ENCODE peak calls at places on chromosomes 16 and 17, in six cellular contexts. D, E, A, X, W and M are unnamed samples.

GRCh38 chr16:88343276-88343791 is 39.4 kb upstream of the ZNF469 start:
- DNase-seq in D (no peak), E (no peak), A (no peak), X (no peak), W (no peak), M (peak; percentile 11)

GRCh38 chr16:64133396-64133795 is 988.5 kb downstream of the CDH11 start:
- DNase-seq in D (no peak), E (no peak), A (no peak), X (peak; percentile 40), W (no peak), M (no peak)

GRCh38 chr17:45372325-45372869 is 55.6 kb upstream of the MAP3K14 start:
- DNase-seq in D (peak; percentile 20), E (no peak), A (no peak), X (no peak), W (peak; percentile 7), M (no peak)

GRCh38 chr16:81198635-81199034 is 39.9 kb upstream of the BCO1 start:
- DNase-seq in D (no peak), E (no peak), A (no peak), X (peak; percentile 37), W (no peak), M (no peak)

GRCh38 chr16:72112906-72113615 is 19.4 kb downstream of the DHX38 start:
- DNase-seq in D (no peak), E (no peak), A (no peak), X (no peak), W (no peak), M (no peak)

GRCh38 chr17:45983614-45984310 is 15.3 kb upstream of the STH start:
- DNase-seq in D (no peak), E (no peak), A (no peak), X (no peak), W (no peak), M (no peak)

GRCh38 chr17:17159571-17159970 is 46.6 kb downstream of the PLD6 start:
- DNase-seq in D (no peak), E (no peak), A (no peak), X (no peak), W (no peak), M (no peak)

GRCh38 chr16:89360760-89361435 is 129.5 kb downstream of the ANKRD11 start:
- DNase-seq in D (no peak), E (peak; percentile 88), A (no peak), X (no peak), W (no peak), M (peak; percentile 59)

GRCh38 chr16:80012586-80012985 is 412.0 kb upstream of the MAF start:
- DNase-seq in D (no peak), E (no peak), A (no peak), X (no peak), W (no peak), M (no peak)

GRCh38 chr17:56112086-56112485 is 41.2 kb upstream of the ANKFN1 start:
- DNase-seq in D (peak; percentile 64), E (no peak), A (no peak), X (no peak), W (no peak), M (no peak)

GRCh38 chr16:86618431-86619262 is 40.3 kb downstream of the FOXL1 start:
- DNase-seq in D (peak; percentile 64), E (no peak), A (no peak), X (peak; percentile 45), W (no peak), M (peak; percentile 74)

GRCh38 chr16:59748531-59748930 is 1014.4 kb upstream of the GOT2 start:
- DNase-seq in D (no peak), E (no peak), A (no peak), X (no peak), W (no peak), M (no peak)

GRCh38 chr17:10879110-10879509 is 41.2 kb upstream of the PIRT start:
- DNase-seq in D (no peak), E (no peak), A (no peak), X (peak; percentile 2), W (no peak), M (no peak)

GRCh38 chr16:10878644-10879498 is 1.9 kb downstream of the CIITA start:
- DNase-seq in D (peak; percentile 19), E (peak; percentile 5), A (peak; percentile 45), X (peak; percentile 32), W (peak; percentile 6), M (peak; percentile 82)

GRCh38 chr16:64132686-64133085 is 989.2 kb downstream of the CDH11 start:
- DNase-seq in D (no peak), E (no peak), A (no peak), X (no peak), W (no peak), M (no peak)

GRCh38 chr16:31149332-31149731 is 534 bp downstream of the PRSS36 start:
- DNase-seq in D (no peak), E (no peak), A (no peak), X (no peak), W (no peak), M (no peak)

DNA sequence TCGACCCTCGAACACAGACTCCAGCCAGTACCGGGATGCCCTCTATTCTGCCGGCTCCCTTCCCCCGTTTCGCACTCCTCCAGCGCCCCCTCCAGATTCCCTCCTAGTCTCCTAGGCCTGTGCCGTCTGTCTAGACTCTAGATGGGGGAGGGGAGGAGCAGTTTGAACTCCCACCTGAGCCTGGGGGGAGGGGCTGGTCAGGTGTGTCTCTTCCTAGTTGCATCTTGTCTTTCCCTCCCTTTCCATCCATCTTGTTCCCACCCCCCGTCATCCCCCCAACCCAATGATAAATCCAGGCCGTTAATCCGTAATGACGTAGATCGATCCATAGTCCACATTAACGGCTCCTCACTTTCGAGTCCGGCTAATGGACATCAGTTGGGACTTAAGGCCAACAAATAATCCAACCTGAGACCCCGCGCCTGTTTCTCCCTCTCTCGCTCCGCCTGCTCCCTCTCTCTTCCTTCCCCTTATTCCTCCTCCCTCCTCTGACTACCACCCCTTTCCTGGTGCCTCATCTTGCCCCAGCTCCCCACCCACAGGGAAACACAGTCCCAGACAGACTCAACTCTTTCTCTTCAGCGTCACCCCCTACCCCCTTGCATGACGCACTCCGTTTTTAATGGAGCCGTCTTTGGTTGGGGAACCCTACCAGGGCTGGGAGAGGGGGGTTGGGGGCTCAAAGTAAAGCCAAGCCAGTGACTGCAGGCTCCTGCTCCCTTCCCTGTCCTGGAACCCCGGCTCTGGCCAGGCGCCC is 3.3 kb upstream of the HOXB5 start:
- DNase-seq in D (peak; percentile 89), E (no peak), A (no peak), X (no peak), W (no peak), M (no peak)
- H3K4me3 ChIP-seq in D (peak overlapping the region; percentile 78), E (peak overlapping the region; percentile 54), A (peak overlapping the region; percentile 39), X (no peak overlapping the region), W (peak overlapping the region; percentile 51), M (peak overlapping the region; percentile 54)

GRCh38 chr16:29745126-29745852 is 501 bp downstream of the C16orf54 start:
- DNase-seq in D (no peak), E (peak; percentile 65), A (no peak), X (no peak), W (no peak), M (peak; percentile 46)

GRCh38 chr16:29743475-29743826 is 2.3 kb downstream of the C16orf54 start:
- DNase-seq in D (no peak), E (no peak), A (no peak), X (no peak), W (no peak), M (no peak)

GRCh38 chr16:29742683-29743275 is 3.0 kb downstream of the C16orf54 start:
- DNase-seq in D (no peak), E (no peak), A (no peak), X (no peak), W (no peak), M (no peak)

GRCh38 chr16:29744541-29745101 is 1.2 kb downstream of the C16orf54 start:
- DNase-seq in D (no peak), E (peak; percentile 33), A (no peak), X (no peak), W (no peak), M (no peak)

DNA sequence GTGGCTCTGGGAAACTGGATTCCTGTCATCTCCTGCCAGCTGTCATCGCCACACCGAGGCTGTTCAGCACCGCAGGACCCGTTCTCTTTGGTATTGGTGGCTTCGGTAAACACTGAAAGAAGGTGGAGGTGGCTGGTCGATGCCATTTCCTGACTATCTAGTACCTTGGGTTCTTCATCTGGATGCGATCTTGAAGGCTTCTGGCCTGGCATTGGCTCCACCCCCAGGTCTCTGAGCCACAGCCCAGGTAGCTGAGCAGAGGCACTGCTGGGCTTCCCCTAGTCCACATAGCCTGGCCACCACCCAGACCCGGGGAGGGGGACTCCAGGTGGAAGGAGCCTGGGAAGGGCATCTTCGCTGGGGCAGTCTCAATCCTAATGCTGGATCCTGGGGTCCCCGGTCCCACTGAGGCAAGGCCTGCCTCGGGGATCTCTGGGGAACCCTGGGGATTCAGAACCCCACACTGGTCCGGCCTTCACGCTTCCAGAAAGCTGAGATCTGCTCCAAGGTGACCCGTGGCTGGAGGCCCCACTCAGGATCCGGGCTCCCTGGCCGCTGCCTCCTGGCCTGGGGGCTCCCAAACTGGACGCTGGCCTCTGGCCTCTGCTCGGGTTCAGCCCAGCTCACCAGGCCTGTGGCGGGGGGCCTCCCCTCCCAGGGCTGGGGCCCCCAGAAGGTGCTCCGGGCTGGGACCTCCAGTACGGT is 1.8 kb downstream of the C16orf54 start:
- DNase-seq in D (no peak), E (peak; percentile 66), A (no peak), X (no peak), W (no peak), M (peak; percentile 29)
- H3K4me3 ChIP-seq in D (no peak overlapping the region), E (peak overlapping the region; percentile 93), A (no peak overlapping the region), X (no peak overlapping the region), W (no peak overlapping the region), M (no peak overlapping the region)

GRCh38 chr16:77963185-77964044 is 58.9 kb upstream of the CLEC3A start:
- DNase-seq in D (no peak), E (no peak), A (no peak), X (no peak), W (no peak), M (no peak)

GRCh38 chr16:77956231-77956630 is 66.1 kb upstream of the CLEC3A start:
- DNase-seq in D (no peak), E (no peak), A (no peak), X (no peak), W (no peak), M (no peak)

GRCh38 chr16:77962689-77963088 is 59.7 kb upstream of the CLEC3A start:
- DNase-seq in D (no peak), E (no peak), A (no peak), X (no peak), W (no peak), M (no peak)

GRCh38 chr16:77961811-77962210 is 60.5 kb upstream of the CLEC3A start:
- DNase-seq in D (peak; percentile 59), E (no peak), A (no peak), X (no peak), W (no peak), M (no peak)

GRCh38 chr16:77960771-77961170 is 61.6 kb upstream of the CLEC3A start:
- DNase-seq in D (no peak), E (no peak), A (no peak), X (no peak), W (no peak), M (no peak)
- H3K4me3 ChIP-seq in D (no peak overlapping the region), E (no peak overlapping the region), A (no peak overlapping the region), X (no peak overlapping the region), W (no peak overlapping the region), M (no peak overlapping the region)

GRCh38 chr17:38798614-38799500 is 499 bp downstream of the PIP4K2B start:
- DNase-seq in D (peak; percentile 35), E (peak; percentile 59), A (peak; percentile 58), X (peak; percentile 50), W (peak; percentile 33), M (peak; percentile 77)

GRCh38 chr17:38797828-38798227 is 1.5 kb downstream of the PIP4K2B start:
- DNase-seq in D (peak; percentile 18), E (no peak), A (no peak), X (no peak), W (no peak), M (no peak)

GRCh38 chr17:38796451-38796850 is 2.9 kb downstream of the PIP4K2B start:
- DNase-seq in D (no peak), E (no peak), A (no peak), X (no peak), W (no peak), M (no peak)

GRCh38 chr17:38799501-38800236 is at the start of gene PIP4K2B:
- DNase-seq in D (peak; percentile 98), E (peak; percentile 83), A (peak; percentile 96), X (peak; percentile 99), W (peak; percentile 95), M (peak; percentile 98)

GRCh38 chr17:38797091-38797490 is 2.3 kb downstream of the PIP4K2B start:
- DNase-seq in D (peak; percentile 55), E (no peak), A (no peak), X (no peak), W (peak; percentile 9), M (no peak)
- H3K4me3 ChIP-seq in D (no peak overlapping the region), E (no peak overlapping the region), A (no peak overlapping the region), X (no peak overlapping the region), W (no peak overlapping the region), M (peak overlapping the region; percentile 20)